ENCODE peak calls at places on chromosomes 5 and 9, in four cellular contexts. I is H1, S is GM12892, Q is GM12878. N is an unnamed sample.

GRCh38 chr5:138391859-138392386 is 39.4 kb downstream of the KDM3B start:
- DNase-seq in Q (no peak), I (no peak), S (no peak), N (no peak)

GRCh38 chr5:123949043-123949804 is 437.2 kb downstream of the CSNK1G3 start:
- DNase-seq in S (no peak), Q (no peak), I (no peak), N (no peak)

GRCh38 chr5:143244990-143245389 is 158.5 kb downstream of the NR3C1 start:
- DNase-seq in S (no peak), Q (no peak), I (no peak), N (no peak)

GRCh38 chr5:61030163-61030482 is 85.1 kb downstream of the NDUFAF2 start:
- DNase-seq in I (no peak), S (no peak), Q (no peak), N (no peak)

GRCh38 chr5:10854526-10855277 is 93.7 kb upstream of the DAP start:
- DNase-seq in S (no peak), I (no peak), Q (no peak), N (no peak)

GRCh38 chr5:10521466-10522223 is 42.2 kb upstream of the ANKRD33B start:
- DNase-seq in S (no peak), I (peak), Q (no peak), N (no peak)

GRCh38 chr9:28073278-28073677 is 500.0 kb upstream of the C9orf72 start:
- DNase-seq in Q (no peak), I (peak), S (no peak), N (no peak)

GRCh38 chr9:96420468-96421219 is 2.5 kb upstream of the ZNF367 start:
- DNase-seq in I (no peak), S (no peak), Q (peak), N (no peak)

GRCh38 chr9:135516132-135516860 is 4.9 kb upstream of the LCN1 start:
- DNase-seq in I (no peak), Q (no peak), S (no peak), N (no peak)

GRCh38 chr5:167442922-167443321 is 848.5 kb upstream of the WWC1 start:
- DNase-seq in I (no peak), S (no peak), Q (no peak), N (no peak)

GRCh38 chr9:113556877-113557593 is 93.5 kb downstream of the RGS3 start:
- DNase-seq in S (no peak), Q (no peak), I (no peak), N (no peak)

GRCh38 chr9:124813041-124813440 is 36.1 kb downstream of the OLFML2A start:
- DNase-seq in Q (no peak), S (no peak), I (no peak), N (no peak)

GRCh38 chr9:38700695-38701094 is 19.2 kb downstream of the FAM240B start:
- DNase-seq in I (no peak), Q (no peak), S (no peak), N (no peak)

GRCh38 chr5:2752059-2752874 is 790 bp upstream of the IRX2 start:
- DNase-seq in S (no peak), Q (no peak), I (peak), N (no peak)

GRCh38 chr9:114153761-114154596 is 1.4 kb upstream of the COL27A1 start:
- DNase-seq in S (no peak), I (peak), Q (no peak), N (no peak)

GRCh38 chr5:109412981-109413402 is 3.2 kb upstream of the PJA2 start:
- DNase-seq in I (no peak), S (no peak), Q (no peak), N (no peak)

GRCh38 chr5:52989781-52990530 is 804 bp downstream of the ITGA2 start:
- DNase-seq in S (no peak), Q (no peak), I (peak), N (no peak)

GRCh38 chr5:38551020-38552017 is 5.1 kb downstream of the LIFR start:
- DNase-seq in S (no peak), Q (no peak), I (no peak), N (no peak)

GRCh38 chr5:2227433-2227832 is 344.7 kb upstream of the IRX4 start:
- DNase-seq in S (no peak), I (no peak), Q (no peak), N (no peak)

GRCh38 chr9:125743687-125744428 is 3.3 kb upstream of the PBX3 start:
- DNase-seq in S (no peak), I (no peak), Q (no peak), N (no peak)

GRCh38 chr9:128382261-128382660 is 11.1 kb downstream of the URM1 start:
- DNase-seq in I (no peak), Q (no peak), S (no peak), N (no peak)

GRCh38 chr9:110257971-110258370 is 1.7 kb upstream of the TXN start:
- DNase-seq in I (no peak), Q (no peak), S (no peak), N (no peak)

GRCh38 chr9:110256142-110256391 is 240 bp downstream of the TXN start:
- DNase-seq in Q (no peak), S (no peak), I (no peak), N (no peak)

GRCh38 chr9:110258671-110259070 is 2.4 kb upstream of the TXN start:
- DNase-seq in S (no peak), Q (peak), I (no peak), N (no peak)

GRCh38 chr9:110256392-110257096 is at the start of gene TXN:
- DNase-seq in Q (peak), I (peak), S (peak), N (peak)

DNA sequence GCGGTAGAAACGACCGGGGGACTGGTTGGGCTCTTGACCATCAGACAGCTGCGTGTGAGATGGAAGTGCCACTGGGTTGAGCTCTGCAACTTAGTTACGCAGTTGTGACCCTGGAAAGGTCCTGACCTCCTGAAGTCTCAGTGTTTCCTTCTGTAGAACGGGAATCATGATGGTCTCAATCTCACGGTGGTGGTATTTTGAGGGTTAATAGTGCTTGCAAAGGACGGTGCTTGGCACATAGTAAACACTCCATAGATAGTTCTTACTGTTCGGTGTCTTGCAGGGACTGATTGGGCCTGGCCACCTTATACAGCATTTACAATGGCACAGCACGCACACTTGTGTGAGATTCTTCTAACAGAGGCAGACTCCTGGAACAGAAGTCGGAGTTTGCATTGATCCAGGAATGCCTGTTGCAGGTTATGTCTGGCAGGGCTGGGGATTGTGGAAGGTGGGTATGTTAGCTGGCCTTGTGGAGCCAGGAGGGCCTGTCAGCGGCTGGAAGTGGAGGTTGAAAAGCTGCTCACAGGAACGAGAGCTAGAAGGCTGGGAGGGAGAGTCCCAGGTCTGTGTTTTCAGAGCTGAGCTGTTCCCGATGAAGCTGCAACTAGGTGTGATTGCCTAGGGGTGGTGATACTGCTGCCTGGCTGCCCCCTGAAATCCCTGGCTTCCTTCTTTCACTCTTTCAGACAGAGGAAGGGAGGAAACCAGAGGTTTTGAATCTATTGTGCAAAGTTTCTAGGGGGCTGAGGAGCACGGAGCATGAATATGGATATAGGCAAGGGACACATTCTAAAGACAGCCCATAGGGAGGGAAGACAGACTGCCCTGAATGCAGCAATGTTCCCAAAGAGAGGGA is 1.0 kb upstream of the TXN start:
- DNase-seq in S (no peak), I (no peak), Q (no peak), N (no peak)
- TF ChIP-seq TAF1 in S (no peak), I (no peak), Q (peak), N (no peak)

DNA sequence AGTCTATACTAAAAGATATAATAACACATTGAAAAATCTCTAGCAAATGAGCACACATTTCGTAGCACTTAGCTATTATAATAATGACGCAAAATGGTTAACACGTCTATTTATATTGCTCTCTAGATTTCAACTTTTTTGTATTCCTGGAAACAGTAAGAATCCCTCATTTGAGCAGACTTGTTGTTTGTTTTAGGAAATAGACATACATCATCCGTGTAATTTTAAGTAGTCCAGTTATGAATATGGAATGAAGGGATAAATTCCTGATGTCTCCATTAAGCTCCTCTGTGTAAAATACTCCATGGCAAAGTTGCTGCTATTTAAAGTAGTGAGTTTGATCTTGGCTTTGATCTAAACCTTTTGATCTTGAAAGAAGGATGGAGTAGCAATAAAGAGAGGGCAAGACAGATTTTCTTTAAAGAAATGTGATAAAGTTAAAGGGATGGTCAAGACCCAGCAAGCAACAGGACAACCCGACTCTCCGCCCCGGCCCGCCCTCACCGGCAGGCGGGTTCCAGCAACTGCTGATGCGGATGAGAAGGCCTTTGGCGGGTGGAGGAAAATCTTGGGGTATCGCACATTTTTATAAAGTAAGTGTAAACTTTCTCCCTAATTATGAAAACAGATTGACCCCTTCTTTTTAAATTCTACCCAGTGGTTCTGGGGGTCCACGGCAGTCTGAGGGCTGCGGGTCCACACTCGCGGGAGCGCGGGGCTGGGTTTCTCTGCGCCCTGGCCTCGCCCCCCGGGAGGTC is 277.4 kb downstream of the AOPEP start:
- DNase-seq in Q (no peak), S (peak), I (no peak), N (peak)
- TF ChIP-seq POLR2A in Q (no peak), S (no peak), I (no peak), N (no peak)

GRCh38 chr9:13448482-13448881 is 169.0 kb upstream of the MPDZ start:
- DNase-seq in S (no peak), Q (no peak), I (no peak), N (no peak)

GRCh38 chr9:13446261-13446660 is 166.8 kb upstream of the MPDZ start:
- DNase-seq in Q (no peak), I (no peak), S (no peak), N (no peak)

GRCh38 chr9:13447551-13448422 is 168.3 kb upstream of the MPDZ start:
- DNase-seq in S (no peak), Q (no peak), I (no peak), N (no peak)

GRCh38 chr9:13446935-13447334 is 167.4 kb upstream of the MPDZ start:
- DNase-seq in S (no peak), Q (no peak), I (no peak), N (no peak)

GRCh38 chr9:13450723-13451122 is 171.2 kb upstream of the MPDZ start:
- DNase-seq in S (no peak), Q (peak), I (no peak), N (peak)
- TF ChIP-seq TAF1 in S (no peak), Q (no peak), I (no peak), N (no peak)

DNA sequence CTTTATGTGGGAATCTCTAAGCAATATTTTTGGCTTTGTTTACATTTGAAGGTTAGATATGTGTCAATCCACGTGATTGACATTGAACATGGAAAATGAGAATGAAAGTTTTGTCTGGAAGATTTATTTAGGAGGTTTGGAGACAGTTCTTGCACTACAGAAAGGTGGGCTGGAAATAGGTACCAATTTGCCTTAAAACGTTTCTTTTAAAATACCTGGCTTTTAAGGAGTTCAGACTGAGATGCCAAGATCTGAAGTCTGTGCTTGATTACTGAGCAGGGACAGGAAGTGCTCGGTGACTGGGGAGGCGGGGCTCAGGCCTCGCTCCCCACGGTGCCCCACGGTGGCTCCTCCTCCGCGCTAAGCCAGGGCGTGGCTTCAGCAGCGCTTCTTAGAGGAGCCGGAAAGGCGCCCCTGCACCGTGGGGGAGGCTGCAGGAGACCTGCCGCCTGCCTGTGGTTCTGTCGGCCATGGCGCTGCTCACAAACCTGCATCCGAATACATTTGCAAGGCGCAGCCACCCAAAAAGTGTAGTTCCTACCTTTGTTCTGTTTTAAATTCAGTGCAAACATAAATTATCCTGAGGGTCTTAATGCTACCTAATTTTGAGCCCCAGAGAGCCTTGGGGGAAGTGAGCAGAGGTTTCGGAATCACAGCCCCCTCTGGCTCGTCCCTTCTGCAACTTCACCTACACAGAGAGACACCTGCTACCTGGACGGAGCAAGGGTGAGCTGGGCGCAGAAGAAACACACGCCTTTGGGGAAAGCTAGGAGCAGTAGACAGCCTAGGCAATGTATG is 49.2 kb downstream of the USP20 start:
- DNase-seq in I (peak), S (peak), Q (peak), N (peak)
- TF ChIP-seq POLR2A in I (peak), S (peak), Q (peak), N (peak)

GRCh38 chr5:54632131-54632551 is 114.6 kb downstream of the SNX18 start:
- DNase-seq in Q (no peak), I (no peak), S (no peak), N (no peak)

GRCh38 chr5:54634089-54634488 is 116.5 kb downstream of the SNX18 start:
- DNase-seq in Q (no peak), S (no peak), I (no peak), N (no peak)

GRCh38 chr5:54639621-54640020 is 122.1 kb downstream of the SNX18 start:
- DNase-seq in S (no peak), Q (no peak), I (no peak), N (no peak)

GRCh38 chr5:54638090-54638489 is 120.5 kb downstream of the SNX18 start:
- DNase-seq in S (no peak), Q (no peak), I (no peak), N (no peak)

DNA sequence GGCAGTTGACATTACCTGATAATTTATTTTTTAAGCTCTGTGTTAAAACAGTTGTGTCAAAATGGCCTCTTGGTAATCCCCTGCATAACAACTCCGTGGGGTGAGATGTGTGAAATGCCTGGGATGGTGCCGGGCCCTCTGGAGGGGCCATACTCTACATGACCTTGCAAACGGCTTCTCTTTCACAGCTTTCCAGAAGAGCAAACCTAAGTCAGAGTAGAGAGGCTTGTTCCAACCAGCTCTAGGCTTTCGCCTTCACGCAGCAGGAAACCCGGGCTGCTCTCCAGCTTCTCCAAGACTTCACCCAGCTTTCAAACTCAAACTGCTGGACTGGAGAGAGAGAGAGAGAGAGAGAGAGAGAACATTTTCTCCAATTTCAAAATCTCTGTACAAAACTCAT is 120.1 kb downstream of the SNX18 start:
- DNase-seq in Q (no peak), I (no peak), S (no peak), N (no peak)
- TF ChIP-seq TAF1 in Q (no peak), I (no peak), S (no peak), N (no peak)

GRCh38 chr9:137421838-137422667 is 909 bp downstream of the EXD3 start:
- DNase-seq in I (no peak), S (no peak), Q (no peak), N (no peak)

GRCh38 chr9:137423810-137424291 is 658 bp downstream of the NOXA1 start:
- DNase-seq in Q (no peak), I (no peak), S (peak), N (no peak)

GRCh38 chr9:137423001-137423809 is at the start of the genes EXD3 and NOXA1:
- DNase-seq in I (peak), Q (peak), S (peak), N (peak)

GRCh38 chr9:137426018-137426681 is 3.0 kb downstream of the NOXA1 start:
- DNase-seq in Q (no peak), I (no peak), S (no peak), N (no peak)

DNA sequence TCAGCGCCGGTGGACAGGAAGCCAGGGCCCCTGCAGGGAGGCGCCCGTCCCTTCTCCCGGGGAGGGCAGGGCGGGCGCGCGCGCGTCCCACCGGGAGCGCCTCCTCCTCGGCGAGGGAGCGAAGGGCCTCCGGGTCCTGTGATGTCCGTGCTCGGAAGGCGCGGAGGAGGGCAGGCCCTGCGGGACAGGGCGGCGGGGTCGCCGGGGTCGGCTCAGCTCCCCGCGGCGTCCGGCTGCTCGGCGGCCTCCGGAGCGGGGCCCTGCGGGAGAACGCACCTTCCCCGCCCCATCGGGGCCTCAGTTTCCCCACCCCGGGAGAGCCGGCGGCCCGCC is 328 bp downstream of the EXD3 start:
- DNase-seq in I (peak), Q (no peak), S (no peak), N (no peak)
- TF ChIP-seq POLR2A in I (no peak), Q (no peak), S (no peak), N (no peak)

N was measured in GM12891.